ENCODE peak calls at places on chromosomes 16 and 17, in eight cellular contexts. T is A549, E is M059J, N is NCI-H1105, I is AG04450, B is renal cortical epithelial cell, Y is ELR, W is H1. F is an unnamed sample.

GRCh38 chr16:50666658-50667496 is 14.2 kb downstream of the SNX20 start:
- DNase-seq in T (no peak), E (no peak), N (no peak), I (no peak), B (no peak), Y (no peak), W (no peak), F (no peak)

GRCh38 chr16:22898874-22899348 is 84.9 kb downstream of the HS3ST2 start:
- DNase-seq in T (peak), E (peak), N (peak), I (no peak), B (peak), Y (peak), W (peak), F (peak)

GRCh38 chr16:26175944-26176343 is 484.2 kb downstream of the HS3ST4 start:
- DNase-seq in T (no peak), E (no peak), N (no peak), I (no peak), B (no peak), Y (no peak), W (no peak), F (no peak)

GRCh38 chr17:27977751-27978688 is 64.5 kb upstream of the NLK start:
- DNase-seq in T (no peak), E (no peak), N (no peak), I (no peak), B (no peak), Y (peak), W (no peak), F (no peak)

GRCh38 chr17:72115789-72116520 is 4.9 kb upstream of the SOX9 start:
- DNase-seq in T (no peak), E (no peak), N (no peak), I (no peak), B (no peak), Y (no peak), W (peak), F (no peak)

GRCh38 chr16:82038941-82039340 is 3.9 kb downstream of the HSD17B2 start:
- DNase-seq in T (no peak), E (no peak), N (no peak), I (no peak), B (no peak), Y (no peak), W (no peak), F (no peak)

GRCh38 chr17:65418622-65419021 is 142.8 kb downstream of the AXIN2 start:
- DNase-seq in T (no peak), E (no peak), N (no peak), I (no peak), B (no peak), Y (no peak), W (no peak), F (no peak)

GRCh38 chr16:50259334-50260205 is 6.8 kb upstream of the ADCY7 start:
- DNase-seq in T (no peak), E (no peak), N (peak), I (no peak), B (no peak), Y (no peak), W (no peak), F (no peak)

GRCh38 chr17:34146440-34147043 is 108.5 kb upstream of the CCL2 start:
- DNase-seq in T (peak), E (peak), N (peak), I (no peak), B (peak), Y (peak), W (peak), F (no peak)